ENCODE peak calls at places on chromosomes 4 and X, in seven cellular contexts. Y, I, T, B, P, R and O are unnamed samples.

GRCh38 chr4:7160439-7160838 is 31.9 kb upstream of the SORCS2 start:
- DNase-seq in Y (no peak), I (no peak), T (no peak), B (peak), P (no peak), R (no peak), O (no peak)

GRCh38 chr4:73843369-73843768 is 6.9 kb downstream of the CXCL6 start:
- DNase-seq in Y (no peak), I (no peak), T (no peak), B (no peak), P (no peak), R (no peak), O (no peak)

GRCh38 chr4:144674711-144675110 is 28.8 kb downstream of the HHIP start:
- DNase-seq in Y (no peak), I (no peak), T (no peak), B (no peak), P (no peak), R (no peak), O (no peak)

GRCh38 chr4:30525662-30526061 is 194.5 kb upstream of the PCDH7 start:
- DNase-seq in Y (no peak), I (no peak), T (no peak), B (no peak), P (no peak), R (no peak), O (no peak)

GRCh38 chr4:24885342-24885741 is 27.5 kb downstream of the CCDC149 start:
- DNase-seq in Y (no peak), I (no peak), T (no peak), B (peak), P (no peak), R (no peak), O (no peak)

GRCh38 chrX:46647251-46647650 is 73.7 kb downstream of the CHST7 start:
- DNase-seq in Y (no peak), I (no peak), T (no peak), B (no peak), P (no peak), R (no peak), O (no peak)

GRCh38 chr4:180449395-180449956 is 1793.7 kb upstream of the TENM3 start:
- DNase-seq in Y (no peak), I (no peak), T (no peak), B (no peak), P (peak), R (peak), O (peak)

GRCh38 chrX:41661366-41662095 is 27.2 kb upstream of the GPR34 start:
- DNase-seq in Y (no peak), I (peak), T (peak), B (no peak), P (no peak), R (no peak), O (no peak)

GRCh38 chrX:141760761-141761160 is 62.2 kb upstream of the SPANXD start:
- DNase-seq in Y (no peak), I (peak), T (peak), B (no peak), P (no peak), R (no peak), O (no peak)

GRCh38 chr4:151921811-151922210 is 161.0 kb upstream of the GATB start:
- DNase-seq in Y (no peak), I (peak), T (peak), B (no peak), P (no peak), R (no peak), O (no peak)

GRCh38 chrX:6384391-6384790 is 150.5 kb downstream of the VCX3A start:
- DNase-seq in Y (no peak), I (no peak), T (no peak), B (no peak), P (no peak), R (no peak), O (no peak)

GRCh38 chrX:129618997-129619396 is 35.8 kb downstream of the APLN start:
- DNase-seq in Y (no peak), I (no peak), T (no peak), B (no peak), P (no peak), R (no peak), O (no peak)

GRCh38 chr4:127528302-127528701 is 104.5 kb upstream of the INTU start:
- DNase-seq in Y (no peak), I (no peak), T (no peak), B (no peak), P (no peak), R (no peak), O (no peak)

GRCh38 chr4:133920236-133920635 is 281.4 kb downstream of the PABPC4L start:
- DNase-seq in Y (no peak), I (no peak), T (no peak), B (no peak), P (no peak), R (no peak), O (no peak)